ENCODE peak calls at places on chromosomes 11 and 22, in eight cellular contexts. N, S, A, M, E, K, U and R are unnamed samples.

GRCh38 chr22:40202225-40202944 is 24.7 kb downstream of the TNRC6B start:
- DNase-seq in M (no peak), E (no peak), U (no peak), A (no peak), N (no peak), S (no peak), K (no peak), R (no peak)

GRCh38 chr11:34508514-34508913 is 5.1 kb downstream of the ELF5 start:
- DNase-seq in A (no peak), E (no peak), M (no peak), K (no peak), U (no peak), N (no peak), S (no peak), R (no peak)

GRCh38 chr11:44047931-44048431 is at the start of gene ACCSL:
- DNase-seq in S (peak), N (no peak), M (no peak), K (no peak), E (no peak), A (no peak), U (no peak), R (peak)

GRCh38 chr11:107741044-107741823 is 29.4 kb upstream of the SLN start:
- DNase-seq in U (no peak), M (peak), N (peak), A (peak), S (no peak), K (no peak), E (peak), R (peak)

GRCh38 chr11:57597461-57597892 is at the start of gene SERPING1:
- DNase-seq in S (peak), M (no peak), A (no peak), K (no peak), N (no peak), U (no peak), E (no peak), R (peak)

GRCh38 chr11:130513132-130513531 is 64.7 kb downstream of the ADAMTS15 start:
- DNase-seq in U (no peak), S (no peak), N (no peak), M (peak), E (no peak), K (no peak), A (no peak), R (no peak)

GRCh38 chr22:30444632-30445437 is 19.3 kb downstream of the MTFP1 start:
- DNase-seq in M (peak), E (peak), U (no peak), A (no peak), S (peak), K (no peak), N (peak), R (peak)

GRCh38 chr22:27711756-27712155 is 89.8 kb downstream of the MN1 start:
- DNase-seq in K (no peak), M (no peak), S (no peak), N (no peak), A (no peak), E (no peak), U (no peak), R (no peak)

GRCh38 chr22:47275479-47276218 is 513.2 kb downstream of the TBC1D22A start:
- DNase-seq in N (no peak), E (no peak), M (peak), S (no peak), A (no peak), U (no peak), K (no peak), R (no peak)

GRCh38 chr11:30868495-30869130 is 282.5 kb upstream of the MPPED2 start:
- DNase-seq in E (no peak), S (no peak), M (no peak), A (no peak), N (no peak), K (no peak), U (no peak), R (no peak)

GRCh38 chr11:113874096-113874919 is 1.1 kb downstream of the USP28 start:
- DNase-seq in S (no peak), N (no peak), M (no peak), E (no peak), A (no peak), U (no peak), K (no peak), R (peak)

GRCh38 chr11:44926036-44926435 is 24.6 kb downstream of the TP53I11 start:
- DNase-seq in K (no peak), U (no peak), M (no peak), N (no peak), E (no peak), S (no peak), A (no peak), R (no peak)

GRCh38 chr22:47136671-47137070 is 374.2 kb downstream of the TBC1D22A start:
- DNase-seq in A (no peak), K (no peak), N (no peak), M (no peak), E (no peak), S (no peak), U (no peak), R (no peak)

GRCh38 chr22:33006955-33007318 is 51.2 kb downstream of the SYN3 start:
- DNase-seq in S (no peak), E (no peak), M (no peak), U (no peak), N (no peak), A (no peak), K (no peak), R (no peak)

GRCh38 chr11:12411806-12412727 is 34.7 kb downstream of the PARVA start:
- DNase-seq in A (no peak), N (peak), K (peak), S (peak), E (peak), M (peak), U (no peak), R (peak)

GRCh38 chr11:30895046-30895445 is 308.9 kb upstream of the MPPED2 start:
- DNase-seq in K (no peak), E (no peak), S (no peak), A (no peak), N (no peak), U (no peak), M (no peak), R (no peak)

GRCh38 chr11:75523811-75524401 is 1.8 kb downstream of the GDPD5 start:
- DNase-seq in S (no peak), U (no peak), E (no peak), K (no peak), N (no peak), A (no peak), M (no peak), R (no peak)

GRCh38 chr11:102495161-102496042 is 35.1 kb downstream of the MMP7 start:
- DNase-seq in U (peak), A (peak), N (peak), M (peak), K (no peak), S (peak), E (peak), R (peak)

GRCh38 chr11:77127969-77128691 is at the start of gene MYO7A:
- DNase-seq in N (peak), M (peak), A (no peak), K (no peak), S (peak), U (no peak), E (no peak), R (peak)

GRCh38 chr22:45626198-45626651 is 45.4 kb upstream of the ATXN10 start:
- DNase-seq in N (no peak), E (no peak), U (no peak), S (no peak), A (no peak), K (peak), M (no peak), R (no peak)

GRCh38 chr11:71358963-71359567 is 89.1 kb downstream of the DHCR7 start:
- DNase-seq in N (no peak), U (no peak), K (no peak), A (no peak), S (no peak), E (no peak), M (no peak), R (no peak)

GRCh38 chr11:123798079-123798478 is 8.1 kb downstream of the OR6M1 start:
- DNase-seq in S (no peak), M (no peak), E (no peak), N (no peak), A (no peak), K (no peak), U (no peak), R (no peak)

GRCh38 chr22:20550851-20551744 is 43.7 kb downstream of the MED15 start:
- DNase-seq in M (peak), K (no peak), U (no peak), E (no peak), S (peak), A (peak), N (peak), R (no peak)

GRCh38 chr22:17910561-17911311 is 113.6 kb downstream of the MICAL3 start:
- DNase-seq in M (peak), E (no peak), N (peak), U (no peak), A (no peak), S (peak), K (no peak), R (peak)

GRCh38 chr11:2265854-2266585 is 4.4 kb downstream of the ASCL2 start:
- DNase-seq in S (no peak), N (no peak), U (no peak), M (no peak), A (no peak), E (peak), K (no peak), R (peak)

GRCh38 chr22:50086526-50086925 is 1.3 kb upstream of the MLC1 start:
- DNase-seq in M (peak), N (no peak), K (no peak), A (no peak), E (no peak), S (no peak), U (no peak), R (no peak)

GRCh38 chr22:43152355-43153071 is 1.2 kb downstream of the TSPO start:
- DNase-seq in K (peak), S (peak), A (no peak), E (no peak), N (no peak), U (peak), M (peak), R (peak)

GRCh38 chr22:50469377-50470305 is 5.2 kb downstream of the SBF1 start:
- DNase-seq in M (peak), S (no peak), U (peak), A (peak), N (peak), E (peak), K (peak), R (peak)

GRCh38 chr11:121656333-121657090 is 203.7 kb upstream of the SORL1-AS1 start:
- DNase-seq in M (no peak), A (no peak), U (no peak), N (no peak), E (no peak), S (peak), K (no peak), R (no peak)

GRCh38 chr11:34585870-34586654 is 34.8 kb upstream of the EHF start:
- DNase-seq in A (peak), S (no peak), U (no peak), N (peak), M (peak), E (peak), K (no peak), R (no peak)